ENCODE peak calls at places on chromosomes 6 and 20, in seven cellular contexts. One of them, this sample, is unnamed. For H3K9me3, the result is how much of the 10 kb centered on the place peaks cover.

GRCh38 chr6:1286972-1287600 is 24.8 kb upstream of the FOXQ1 start:
- DNase-seq in endodermal cell: no peak
- DNase-seq in mammary epithelial cell: peak
- DNase-seq in SK-N-SH: no peak
- DNase-seq in WERI-Rb-1: no peak
- DNase-seq in OCI-LY7: no peak
- DNase-seq in A549: peak
- DNase-seq in this sample: peak

GRCh38 chr6:69601132-69601531 is 195.7 kb downstream of the LMBRD1 start:
- DNase-seq in endodermal cell: no peak
- DNase-seq in mammary epithelial cell: no peak
- DNase-seq in SK-N-SH: peak
- DNase-seq in WERI-Rb-1: no peak
- DNase-seq in OCI-LY7: no peak
- DNase-seq in A549: no peak
- DNase-seq in this sample: no peak

GRCh38 chr6:42417641-42418112 is 34.0 kb downstream of the TRERF1 start:
- DNase-seq in endodermal cell: no peak
- DNase-seq in mammary epithelial cell: no peak
- DNase-seq in SK-N-SH: no peak
- DNase-seq in WERI-Rb-1: no peak
- DNase-seq in OCI-LY7: no peak
- DNase-seq in A549: no peak
- DNase-seq in this sample: no peak

GRCh38 chr20:54123587-54124180 is 50.1 kb downstream of the CYP24A1 start:
- DNase-seq in endodermal cell: peak
- DNase-seq in mammary epithelial cell: peak
- DNase-seq in SK-N-SH: no peak
- DNase-seq in WERI-Rb-1: no peak
- DNase-seq in OCI-LY7: no peak
- DNase-seq in A549: peak
- DNase-seq in this sample: peak

GRCh38 chr20:57654363-57654997 is 34.3 kb upstream of the ZBP1 start:
- DNase-seq in endodermal cell: peak
- DNase-seq in mammary epithelial cell: peak
- DNase-seq in SK-N-SH: peak
- DNase-seq in WERI-Rb-1: peak
- DNase-seq in OCI-LY7: peak
- DNase-seq in A549: peak
- DNase-seq in this sample: peak

GRCh38 chr20:61321481-61321880 is 69.4 kb downstream of the CDH4 start:
- DNase-seq in endodermal cell: no peak
- DNase-seq in mammary epithelial cell: no peak
- DNase-seq in SK-N-SH: no peak
- DNase-seq in WERI-Rb-1: no peak
- DNase-seq in OCI-LY7: no peak
- DNase-seq in A549: no peak
- DNase-seq in this sample: no peak

GRCh38 chr20:37032077-37032476 is 63.7 kb downstream of the RBL1 start:
- DNase-seq in endodermal cell: no peak
- DNase-seq in mammary epithelial cell: no peak
- DNase-seq in SK-N-SH: no peak
- DNase-seq in WERI-Rb-1: no peak
- DNase-seq in OCI-LY7: no peak
- DNase-seq in A549: no peak
- DNase-seq in this sample: no peak

GRCh38 chr6:17615794-17616193 is 15.7 kb downstream of the FAM8A1 start:
- DNase-seq in endodermal cell: no peak
- DNase-seq in mammary epithelial cell: no peak
- DNase-seq in SK-N-SH: no peak
- DNase-seq in WERI-Rb-1: no peak
- DNase-seq in OCI-LY7: no peak
- DNase-seq in A549: no peak
- DNase-seq in this sample: no peak

GRCh38 chr20:50208085-50208491 is 17.5 kb downstream of the CEBPB start:
- DNase-seq in endodermal cell: no peak
- DNase-seq in mammary epithelial cell: no peak
- DNase-seq in SK-N-SH: no peak
- DNase-seq in WERI-Rb-1: no peak
- DNase-seq in OCI-LY7: no peak
- DNase-seq in A549: no peak
- DNase-seq in this sample: no peak

GRCh38 chr6:133097208-133097607 is 143.9 kb upstream of the EYA4 start:
- DNase-seq in endodermal cell: no peak
- DNase-seq in mammary epithelial cell: peak
- DNase-seq in SK-N-SH: no peak
- DNase-seq in WERI-Rb-1: no peak
- DNase-seq in OCI-LY7: no peak
- DNase-seq in A549: no peak
- DNase-seq in this sample: no peak

GRCh38 chr20:33729101-33729500 is 2.7 kb upstream of the ZNF341 start:
- DNase-seq in endodermal cell: no peak
- DNase-seq in mammary epithelial cell: no peak
- DNase-seq in SK-N-SH: no peak
- DNase-seq in WERI-Rb-1: no peak
- DNase-seq in OCI-LY7: no peak
- DNase-seq in A549: no peak
- DNase-seq in this sample: no peak

GRCh38 chr6:107400748-107401147 is 58.6 kb downstream of the PDSS2 start:
- DNase-seq in endodermal cell: no peak
- DNase-seq in mammary epithelial cell: no peak
- DNase-seq in SK-N-SH: no peak
- DNase-seq in WERI-Rb-1: no peak
- DNase-seq in OCI-LY7: no peak
- DNase-seq in A549: no peak
- DNase-seq in this sample: no peak

GRCh38 chr20:57291694-57292093 is 25.3 kb upstream of the BMP7 start:
- DNase-seq in endodermal cell: no peak
- DNase-seq in mammary epithelial cell: no peak
- DNase-seq in SK-N-SH: no peak
- DNase-seq in WERI-Rb-1: no peak
- DNase-seq in OCI-LY7: no peak
- DNase-seq in A549: no peak
- DNase-seq in this sample: no peak

GRCh38 chr6:142537612-142538478 is 236.0 kb downstream of the ADGRG6 start:
- DNase-seq in endodermal cell: peak
- DNase-seq in mammary epithelial cell: peak
- DNase-seq in SK-N-SH: no peak
- DNase-seq in WERI-Rb-1: peak
- DNase-seq in OCI-LY7: peak
- DNase-seq in A549: no peak
- DNase-seq in this sample: peak

GRCh38 chr6:70299456-70299855 is 3.4 kb downstream of the COL9A1 start:
- DNase-seq in endodermal cell: peak
- DNase-seq in mammary epithelial cell: peak
- DNase-seq in SK-N-SH: no peak
- DNase-seq in WERI-Rb-1: no peak
- DNase-seq in OCI-LY7: no peak
- DNase-seq in A549: no peak
- DNase-seq in this sample: peak

GRCh38 chr20:51034988-51035656 is 12.2 kb upstream of the KCNG1 start:
- DNase-seq in endodermal cell: no peak
- DNase-seq in mammary epithelial cell: no peak
- DNase-seq in SK-N-SH: no peak
- DNase-seq in WERI-Rb-1: no peak
- DNase-seq in OCI-LY7: no peak
- DNase-seq in A549: no peak
- DNase-seq in this sample: no peak

GRCh38 chr20:47691632-47692031 is 93.6 kb downstream of the SULF2 start:
- DNase-seq in endodermal cell: no peak
- DNase-seq in mammary epithelial cell: peak
- DNase-seq in SK-N-SH: no peak
- DNase-seq in WERI-Rb-1: no peak
- DNase-seq in OCI-LY7: no peak
- DNase-seq in A549: no peak
- DNase-seq in this sample: peak

GRCh38 chr6:28693751-28694443 is 168.2 kb downstream of the GPX5 start:
- DNase-seq in endodermal cell: peak
- DNase-seq in mammary epithelial cell: no peak
- DNase-seq in SK-N-SH: no peak
- DNase-seq in WERI-Rb-1: peak
- DNase-seq in OCI-LY7: no peak
- DNase-seq in A549: no peak
- DNase-seq in this sample: no peak

DNA sequence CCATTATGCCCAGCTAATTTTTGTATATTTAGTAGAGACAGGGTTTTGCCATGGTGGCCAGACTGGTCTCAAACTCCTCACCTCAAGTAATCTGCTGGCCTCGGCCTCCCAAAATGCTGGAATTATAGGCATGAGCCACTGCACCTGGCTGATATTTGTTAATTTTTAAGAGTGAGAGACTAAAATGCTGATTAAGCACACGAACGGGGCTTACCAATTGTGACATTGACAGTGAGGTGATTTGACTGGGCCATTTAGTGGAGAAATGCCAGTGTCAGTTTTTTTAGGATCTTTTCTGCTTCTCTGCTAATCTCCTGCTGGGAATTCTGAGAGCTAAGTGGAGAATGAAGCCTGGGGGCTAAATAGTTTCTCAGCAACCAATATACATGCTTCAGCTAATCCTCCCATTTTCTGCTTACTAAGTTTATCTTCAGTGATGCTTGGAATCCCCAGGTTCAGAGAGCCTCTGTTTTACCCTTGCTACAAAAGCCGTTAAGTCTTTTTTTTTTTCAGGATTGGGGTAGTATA is 9.8 kb upstream of the DEFB123 start:
- DNase-seq in endodermal cell: no peak
- DNase-seq in mammary epithelial cell: no peak
- DNase-seq in SK-N-SH: no peak
- DNase-seq in WERI-Rb-1: no peak
- DNase-seq in OCI-LY7: no peak
- DNase-seq in A549: no peak
- DNase-seq in this sample: no peak
- H3K9me3 ChIP-seq in endodermal cell: under half
- H3K9me3 ChIP-seq in mammary epithelial cell: under half
- H3K9me3 ChIP-seq in SK-N-SH: under half
- H3K9me3 ChIP-seq in WERI-Rb-1: under half
- H3K9me3 ChIP-seq in OCI-LY7: under half
- H3K9me3 ChIP-seq in A549: under half
- H3K9me3 ChIP-seq in this sample: under half

GRCh38 chr6:168384045-168385038 is 56.6 kb upstream of the SMOC2 start:
- DNase-seq in endodermal cell: no peak
- DNase-seq in mammary epithelial cell: no peak
- DNase-seq in SK-N-SH: no peak
- DNase-seq in WERI-Rb-1: no peak
- DNase-seq in OCI-LY7: no peak
- DNase-seq in A549: no peak
- DNase-seq in this sample: no peak

GRCh38 chr6:168386973-168387372 is 54.0 kb upstream of the SMOC2 start:
- DNase-seq in endodermal cell: no peak
- DNase-seq in mammary epithelial cell: no peak
- DNase-seq in SK-N-SH: no peak
- DNase-seq in WERI-Rb-1: no peak
- DNase-seq in OCI-LY7: no peak
- DNase-seq in A549: no peak
- DNase-seq in this sample: no peak

GRCh38 chr6:168387426-168387825 is 53.6 kb upstream of the SMOC2 start:
- DNase-seq in endodermal cell: no peak
- DNase-seq in mammary epithelial cell: no peak
- DNase-seq in SK-N-SH: no peak
- DNase-seq in WERI-Rb-1: no peak
- DNase-seq in OCI-LY7: no peak
- DNase-seq in A549: no peak
- DNase-seq in this sample: no peak

GRCh38 chr6:168385380-168385779 is 55.6 kb upstream of the SMOC2 start:
- DNase-seq in endodermal cell: no peak
- DNase-seq in mammary epithelial cell: no peak
- DNase-seq in SK-N-SH: no peak
- DNase-seq in WERI-Rb-1: no peak
- DNase-seq in OCI-LY7: no peak
- DNase-seq in A549: no peak
- DNase-seq in this sample: no peak

GRCh38 chr6:168385858-168386735 is 54.9 kb upstream of the SMOC2 start:
- DNase-seq in endodermal cell: no peak
- DNase-seq in mammary epithelial cell: no peak
- DNase-seq in SK-N-SH: no peak
- DNase-seq in WERI-Rb-1: no peak
- DNase-seq in OCI-LY7: no peak
- DNase-seq in A549: no peak
- DNase-seq in this sample: no peak
- H3K9me3 ChIP-seq in endodermal cell: under half
- H3K9me3 ChIP-seq in mammary epithelial cell: under half
- H3K9me3 ChIP-seq in SK-N-SH: under half
- H3K9me3 ChIP-seq in WERI-Rb-1: under half
- H3K9me3 ChIP-seq in OCI-LY7: under half
- H3K9me3 ChIP-seq in A549: under half
- H3K9me3 ChIP-seq in this sample: under half

DNA sequence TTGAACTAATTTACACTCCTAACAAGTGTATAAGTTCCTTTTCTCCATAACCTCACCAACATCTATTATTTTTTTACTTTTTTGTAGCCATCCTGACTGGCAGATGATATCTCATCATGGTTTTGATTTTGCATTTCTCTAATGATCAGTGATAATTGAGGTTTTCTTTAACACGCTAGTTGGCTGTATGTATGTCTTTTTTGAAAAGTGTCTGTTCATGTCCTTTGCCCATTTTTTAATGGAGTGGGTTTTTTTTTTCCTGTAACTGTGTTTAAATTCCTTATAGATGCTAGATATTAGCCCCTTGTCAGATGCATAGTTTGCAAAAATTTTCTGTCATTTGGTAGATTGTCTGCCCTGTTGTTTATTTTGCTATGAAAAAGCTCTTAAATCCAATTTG is 39.6 kb upstream of the TRIM39 start:
- DNase-seq in endodermal cell: no peak
- DNase-seq in mammary epithelial cell: no peak
- DNase-seq in SK-N-SH: no peak
- DNase-seq in WERI-Rb-1: no peak
- DNase-seq in OCI-LY7: no peak
- DNase-seq in A549: no peak
- DNase-seq in this sample: no peak
- H3K9me3 ChIP-seq in endodermal cell: half or more
- H3K9me3 ChIP-seq in mammary epithelial cell: under half
- H3K9me3 ChIP-seq in SK-N-SH: under half
- H3K9me3 ChIP-seq in WERI-Rb-1: half or more
- H3K9me3 ChIP-seq in OCI-LY7: under half
- H3K9me3 ChIP-seq in A549: half or more
- H3K9me3 ChIP-seq in this sample: under half

GRCh38 chr20:56158489-56158888 is 90.0 kb upstream of the MC3R start:
- DNase-seq in endodermal cell: no peak
- DNase-seq in mammary epithelial cell: no peak
- DNase-seq in SK-N-SH: no peak
- DNase-seq in WERI-Rb-1: no peak
- DNase-seq in OCI-LY7: no peak
- DNase-seq in A549: no peak
- DNase-seq in this sample: no peak

GRCh38 chr20:56160956-56161355 is 87.6 kb upstream of the MC3R start:
- DNase-seq in endodermal cell: no peak
- DNase-seq in mammary epithelial cell: no peak
- DNase-seq in SK-N-SH: no peak
- DNase-seq in WERI-Rb-1: no peak
- DNase-seq in OCI-LY7: no peak
- DNase-seq in A549: no peak
- DNase-seq in this sample: no peak

GRCh38 chr20:56151834-56152233 is 96.7 kb upstream of the MC3R start:
- DNase-seq in endodermal cell: peak
- DNase-seq in mammary epithelial cell: no peak
- DNase-seq in SK-N-SH: no peak
- DNase-seq in WERI-Rb-1: no peak
- DNase-seq in OCI-LY7: no peak
- DNase-seq in A549: no peak
- DNase-seq in this sample: no peak

GRCh38 chr20:56157530-56158203 is 90.9 kb upstream of the MC3R start:
- DNase-seq in endodermal cell: no peak
- DNase-seq in mammary epithelial cell: no peak
- DNase-seq in SK-N-SH: no peak
- DNase-seq in WERI-Rb-1: no peak
- DNase-seq in OCI-LY7: no peak
- DNase-seq in A549: no peak
- DNase-seq in this sample: no peak

GRCh38 chr20:56155625-56156024 is 92.9 kb upstream of the MC3R start:
- DNase-seq in endodermal cell: no peak
- DNase-seq in mammary epithelial cell: no peak
- DNase-seq in SK-N-SH: no peak
- DNase-seq in WERI-Rb-1: no peak
- DNase-seq in OCI-LY7: no peak
- DNase-seq in A549: no peak
- DNase-seq in this sample: no peak
- H3K9me3 ChIP-seq in endodermal cell: half or more
- H3K9me3 ChIP-seq in mammary epithelial cell: under half
- H3K9me3 ChIP-seq in SK-N-SH: under half
- H3K9me3 ChIP-seq in WERI-Rb-1: under half
- H3K9me3 ChIP-seq in OCI-LY7: under half
- H3K9me3 ChIP-seq in A549: under half
- H3K9me3 ChIP-seq in this sample: under half

This sample was measured in PC-3.